ENCODE peak calls at places on chromosomes 3 and 15, in eight cellular contexts. U is epithelial cell of prostate; Q is caudate nucleus; Z is activated CD4-positive, alpha-beta T cell treated with anti-CD3 and anti-CD28 coated beads, Interleukin-2, amount 50 U/mL, for 48 hours; W is AML-193; V is activated naive CD4-positive, alpha-beta T cell treated with anti-CD3 and anti-CD28 coated beads for 36 hours; E is stimulated activated CD8-positive, alpha-beta memory T cell treated with anti-CD3 and anti-CD28 coated beads, Interleukin-15, amount 100 ng/mL, for 4 hours; C is NCI-H774. S is an unnamed sample.

GRCh38 chr3:100796556-100796955 is 87.3 kb downstream of the TFG start:
- DNase-seq in U (no peak), Q (no peak), Z (no peak), W (peak; percentile 76), V (no peak), E (no peak), C (no peak), S (no peak)

GRCh38 chr3:148599478-148599877 is 98.2 kb upstream of the AGTR1 start:
- DNase-seq in U (no peak), Q (no peak), Z (no peak), W (no peak), V (no peak), E (no peak), C (no peak), S (no peak)

GRCh38 chr15:39579487-39580116 is 1.3 kb upstream of the THBS1 start:
- DNase-seq in U (peak; percentile 85), Q (no peak), Z (no peak), W (no peak), V (no peak), E (no peak), C (peak; percentile 5), S (no peak)

GRCh38 chr3:191220908-191221307 is 21.9 kb downstream of the OSTN start:
- DNase-seq in U (no peak), Q (no peak), Z (no peak), W (no peak), V (no peak), E (no peak), C (no peak), S (no peak)

GRCh38 chr3:54641226-54642014 is 286.4 kb downstream of the LRTM1 start:
- DNase-seq in U (no peak), Q (no peak), Z (no peak), W (no peak), V (no peak), E (no peak), C (no peak), S (no peak)

GRCh38 chr15:51758645-51759044 is 7.2 kb downstream of the TMOD2 start:
- DNase-seq in U (no peak), Q (no peak), Z (no peak), W (no peak), V (no peak), E (no peak), C (no peak), S (no peak)

GRCh38 chr3:121855555-121855954 is 20.5 kb downstream of the EAF2 start:
- DNase-seq in U (no peak), Q (no peak), Z (no peak), W (no peak), V (peak; percentile 5), E (no peak), C (no peak), S (no peak)

GRCh38 chr15:48440084-48440483 is 108.9 kb downstream of the DUT start:
- DNase-seq in U (no peak), Q (no peak), Z (no peak), W (no peak), V (no peak), E (no peak), C (no peak), S (no peak)

GRCh38 chr3:114469070-114469469 is 175.2 kb downstream of the TIGIT start:
- DNase-seq in U (no peak), Q (no peak), Z (no peak), W (no peak), V (no peak), E (no peak), C (no peak), S (no peak)

GRCh38 chr15:34732430-34732829 is 22.4 kb downstream of the GJD2 start:
- DNase-seq in U (no peak), Q (no peak), Z (no peak), W (no peak), V (no peak), E (no peak), C (no peak), S (no peak)